ENCODE peak calls at places on chromosome 7, in nine cellular contexts. One of them, this sample, is unnamed.

GRCh38 chr7:151756076-151756731 is 120.7 kb downstream of the PRKAG2 start:
- DNase-seq in suprapubic skin: no peak
- DNase-seq in WTC11: no peak
- DNase-seq in BE2C: no peak
- DNase-seq in dorsolateral prefrontal cortex: no peak
- DNase-seq in A673: no peak
- DNase-seq in fibroblast of mammary gland: peak
- DNase-seq in kidney epithelial cell: peak
- DNase-seq in foreskin fibroblast: peak
- DNase-seq in this sample: no peak

GRCh38 chr7:95324396-95324795 is at the start of gene PON1:
- DNase-seq in BE2C: no peak
- DNase-seq in fibroblast of mammary gland: no peak
- DNase-seq in kidney epithelial cell: no peak
- DNase-seq in suprapubic skin: no peak
- DNase-seq in foreskin fibroblast: no peak
- DNase-seq in WTC11: peak
- DNase-seq in A673: no peak
- DNase-seq in dorsolateral prefrontal cortex: no peak
- DNase-seq in this sample: no peak

GRCh38 chr7:87935373-87935706 is 1.3 kb downstream of the ADAM22 start:
- DNase-seq in WTC11: no peak
- DNase-seq in BE2C: no peak
- DNase-seq in suprapubic skin: no peak
- DNase-seq in kidney epithelial cell: no peak
- DNase-seq in A673: no peak
- DNase-seq in foreskin fibroblast: no peak
- DNase-seq in fibroblast of mammary gland: no peak
- DNase-seq in dorsolateral prefrontal cortex: no peak
- DNase-seq in this sample: no peak

GRCh38 chr7:37089972-37090371 is 358.7 kb downstream of the ELMO1 start:
- DNase-seq in WTC11: no peak
- DNase-seq in kidney epithelial cell: no peak
- DNase-seq in A673: no peak
- DNase-seq in BE2C: no peak
- DNase-seq in fibroblast of mammary gland: peak
- DNase-seq in dorsolateral prefrontal cortex: no peak
- DNase-seq in suprapubic skin: no peak
- DNase-seq in foreskin fibroblast: peak
- DNase-seq in this sample: no peak

GRCh38 chr7:130886438-130887135 is 152.6 kb upstream of the KLF14 start:
- DNase-seq in foreskin fibroblast: no peak
- DNase-seq in A673: no peak
- DNase-seq in WTC11: no peak
- DNase-seq in dorsolateral prefrontal cortex: no peak
- DNase-seq in kidney epithelial cell: no peak
- DNase-seq in fibroblast of mammary gland: no peak
- DNase-seq in suprapubic skin: no peak
- DNase-seq in BE2C: no peak
- DNase-seq in this sample: no peak

GRCh38 chr7:114354306-114354705 is 60.3 kb upstream of the FOXP2 start:
- DNase-seq in A673: no peak
- DNase-seq in suprapubic skin: no peak
- DNase-seq in BE2C: no peak
- DNase-seq in dorsolateral prefrontal cortex: no peak
- DNase-seq in WTC11: no peak
- DNase-seq in fibroblast of mammary gland: no peak
- DNase-seq in kidney epithelial cell: no peak
- DNase-seq in foreskin fibroblast: no peak
- DNase-seq in this sample: no peak

GRCh38 chr7:117250801-117251200 is 72.1 kb downstream of the WNT2 start:
- DNase-seq in A673: no peak
- DNase-seq in suprapubic skin: no peak
- DNase-seq in fibroblast of mammary gland: peak
- DNase-seq in kidney epithelial cell: no peak
- DNase-seq in WTC11: no peak
- DNase-seq in dorsolateral prefrontal cortex: no peak
- DNase-seq in foreskin fibroblast: peak
- DNase-seq in BE2C: no peak
- DNase-seq in this sample: no peak

GRCh38 chr7:114825423-114825951 is 96.4 kb upstream of the MDFIC start:
- DNase-seq in WTC11: peak
- DNase-seq in fibroblast of mammary gland: no peak
- DNase-seq in foreskin fibroblast: no peak
- DNase-seq in kidney epithelial cell: no peak
- DNase-seq in dorsolateral prefrontal cortex: no peak
- DNase-seq in A673: no peak
- DNase-seq in suprapubic skin: no peak
- DNase-seq in BE2C: no peak
- DNase-seq in this sample: no peak

GRCh38 chr7:98994046-98994944 is 116.0 kb downstream of the TRRAP start:
- DNase-seq in foreskin fibroblast: no peak
- DNase-seq in fibroblast of mammary gland: no peak
- DNase-seq in A673: no peak
- DNase-seq in suprapubic skin: peak
- DNase-seq in BE2C: no peak
- DNase-seq in WTC11: no peak
- DNase-seq in kidney epithelial cell: no peak
- DNase-seq in dorsolateral prefrontal cortex: no peak
- DNase-seq in this sample: peak

GRCh38 chr7:19747740-19748339 is 25.6 kb downstream of the TMEM196 start:
- DNase-seq in suprapubic skin: no peak
- DNase-seq in foreskin fibroblast: peak
- DNase-seq in fibroblast of mammary gland: peak
- DNase-seq in WTC11: no peak
- DNase-seq in dorsolateral prefrontal cortex: no peak
- DNase-seq in A673: peak
- DNase-seq in BE2C: no peak
- DNase-seq in kidney epithelial cell: peak
- DNase-seq in this sample: no peak

GRCh38 chr7:121797283-121798037 is 75.5 kb upstream of the PTPRZ1 start:
- DNase-seq in suprapubic skin: no peak
- DNase-seq in kidney epithelial cell: peak
- DNase-seq in A673: peak
- DNase-seq in dorsolateral prefrontal cortex: peak
- DNase-seq in WTC11: no peak
- DNase-seq in foreskin fibroblast: no peak
- DNase-seq in fibroblast of mammary gland: peak
- DNase-seq in BE2C: no peak
- DNase-seq in this sample: no peak

GRCh38 chr7:137981175-137981574 is 20.7 kb downstream of the CREB3L2 start:
- DNase-seq in WTC11: no peak
- DNase-seq in BE2C: no peak
- DNase-seq in fibroblast of mammary gland: no peak
- DNase-seq in A673: no peak
- DNase-seq in kidney epithelial cell: no peak
- DNase-seq in dorsolateral prefrontal cortex: no peak
- DNase-seq in foreskin fibroblast: no peak
- DNase-seq in suprapubic skin: no peak
- DNase-seq in this sample: no peak

GRCh38 chr7:12031186-12031585 is 179.9 kb upstream of the TMEM106B start:
- DNase-seq in WTC11: no peak
- DNase-seq in A673: no peak
- DNase-seq in kidney epithelial cell: no peak
- DNase-seq in dorsolateral prefrontal cortex: no peak
- DNase-seq in BE2C: no peak
- DNase-seq in fibroblast of mammary gland: no peak
- DNase-seq in foreskin fibroblast: no peak
- DNase-seq in suprapubic skin: no peak
- DNase-seq in this sample: no peak

DNA sequence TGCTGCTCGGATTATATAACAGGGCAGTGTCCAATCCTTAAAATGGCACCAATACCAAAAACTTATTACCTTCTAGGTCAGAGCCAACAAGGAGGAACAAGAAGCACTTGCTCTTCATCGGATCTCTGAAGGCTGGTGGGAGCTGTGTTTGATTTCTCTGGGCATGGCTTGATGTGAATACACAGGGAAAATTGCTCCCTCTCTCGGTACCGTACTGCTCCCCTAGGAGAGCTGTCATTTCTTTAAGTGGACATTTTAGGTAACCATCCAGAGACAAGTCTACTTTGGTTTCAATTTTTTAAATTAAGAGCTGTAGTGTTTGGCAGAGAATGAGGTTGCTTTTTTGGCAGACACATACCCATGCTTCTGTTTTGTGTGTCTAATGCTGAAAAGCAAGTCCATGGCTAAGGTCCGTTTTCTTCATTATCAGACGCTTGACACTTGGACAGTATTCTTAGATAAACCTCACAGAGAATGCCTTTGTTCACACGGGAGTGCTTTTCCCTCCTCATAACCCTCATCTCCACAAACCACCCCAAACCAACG is 61.2 kb upstream of the TRIL start:
- DNase-seq in A673: no peak
- DNase-seq in kidney epithelial cell: no peak
- DNase-seq in suprapubic skin: no peak
- DNase-seq in BE2C: no peak
- DNase-seq in dorsolateral prefrontal cortex: peak
- DNase-seq in WTC11: no peak
- DNase-seq in fibroblast of mammary gland: peak
- DNase-seq in foreskin fibroblast: peak
- DNase-seq in this sample: no peak
- TF ChIP-seq CTCF in A673: no peak
- TF ChIP-seq CTCF in kidney epithelial cell: no peak
- TF ChIP-seq CTCF in suprapubic skin: no peak
- TF ChIP-seq CTCF in BE2C: no peak
- TF ChIP-seq CTCF in dorsolateral prefrontal cortex: peak
- TF ChIP-seq CTCF in WTC11: no peak
- TF ChIP-seq CTCF in fibroblast of mammary gland: peak
- TF ChIP-seq CTCF in foreskin fibroblast: peak
- TF ChIP-seq CTCF in this sample: no peak

GRCh38 chr7:79308176-79308575 is 145.3 kb downstream of the MAGI2 start:
- DNase-seq in BE2C: no peak
- DNase-seq in kidney epithelial cell: no peak
- DNase-seq in foreskin fibroblast: no peak
- DNase-seq in fibroblast of mammary gland: peak
- DNase-seq in suprapubic skin: no peak
- DNase-seq in A673: no peak
- DNase-seq in dorsolateral prefrontal cortex: no peak
- DNase-seq in WTC11: no peak
- DNase-seq in this sample: no peak
- TF ChIP-seq CTCF in BE2C: peak
- TF ChIP-seq CTCF in kidney epithelial cell: no peak
- TF ChIP-seq CTCF in foreskin fibroblast: no peak
- TF ChIP-seq CTCF in fibroblast of mammary gland: peak
- TF ChIP-seq CTCF in suprapubic skin: no peak
- TF ChIP-seq CTCF in A673: no peak
- TF ChIP-seq CTCF in dorsolateral prefrontal cortex: no peak
- TF ChIP-seq CTCF in WTC11: no peak
- TF ChIP-seq CTCF in this sample: no peak

DNA sequence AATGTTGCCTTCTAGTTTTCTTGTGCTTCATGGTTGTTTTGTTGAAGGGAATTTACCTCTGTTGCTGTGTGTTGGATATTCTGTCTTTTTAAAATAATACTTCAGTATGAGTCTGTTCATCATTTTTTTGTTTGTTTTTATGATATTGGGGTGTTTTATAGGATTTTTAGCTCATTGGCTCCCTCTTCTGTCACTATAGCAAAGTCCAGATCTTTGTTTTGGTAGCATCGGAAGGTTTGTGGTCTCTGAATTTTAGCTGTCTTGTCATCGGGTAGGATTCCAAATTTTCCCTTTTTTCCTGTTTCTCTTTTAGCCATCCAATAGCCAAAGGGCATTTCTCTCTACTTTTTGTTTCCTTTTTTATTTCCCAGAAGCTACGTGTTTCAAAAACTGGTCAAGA is 91.4 kb downstream of the EXOC4 start:
- DNase-seq in BE2C: no peak
- DNase-seq in suprapubic skin: no peak
- DNase-seq in WTC11: no peak
- DNase-seq in foreskin fibroblast: no peak
- DNase-seq in A673: peak
- DNase-seq in dorsolateral prefrontal cortex: no peak
- DNase-seq in fibroblast of mammary gland: peak
- DNase-seq in kidney epithelial cell: no peak
- DNase-seq in this sample: no peak
- TF ChIP-seq CTCF in BE2C: peak
- TF ChIP-seq CTCF in suprapubic skin: no peak
- TF ChIP-seq CTCF in WTC11: no peak
- TF ChIP-seq CTCF in foreskin fibroblast: peak
- TF ChIP-seq CTCF in A673: peak
- TF ChIP-seq CTCF in dorsolateral prefrontal cortex: peak
- TF ChIP-seq CTCF in fibroblast of mammary gland: peak
- TF ChIP-seq CTCF in kidney epithelial cell: peak
- TF ChIP-seq CTCF in this sample: peak

GRCh38 chr7:1887251-1887650 is 217.2 kb downstream of the ELFN1 start:
- DNase-seq in BE2C: no peak
- DNase-seq in kidney epithelial cell: no peak
- DNase-seq in fibroblast of mammary gland: no peak
- DNase-seq in suprapubic skin: no peak
- DNase-seq in dorsolateral prefrontal cortex: no peak
- DNase-seq in A673: no peak
- DNase-seq in WTC11: no peak
- DNase-seq in foreskin fibroblast: no peak
- DNase-seq in this sample: no peak

GRCh38 chr7:1885465-1886226 is 215.6 kb downstream of the ELFN1 start:
- DNase-seq in foreskin fibroblast: no peak
- DNase-seq in BE2C: peak
- DNase-seq in dorsolateral prefrontal cortex: no peak
- DNase-seq in fibroblast of mammary gland: no peak
- DNase-seq in WTC11: no peak
- DNase-seq in A673: no peak
- DNase-seq in suprapubic skin: no peak
- DNase-seq in kidney epithelial cell: no peak
- DNase-seq in this sample: no peak

GRCh38 chr7:1888425-1888824 is 218.3 kb downstream of the ELFN1 start:
- DNase-seq in dorsolateral prefrontal cortex: no peak
- DNase-seq in suprapubic skin: no peak
- DNase-seq in A673: no peak
- DNase-seq in kidney epithelial cell: no peak
- DNase-seq in fibroblast of mammary gland: no peak
- DNase-seq in BE2C: peak
- DNase-seq in foreskin fibroblast: no peak
- DNase-seq in WTC11: no peak
- DNase-seq in this sample: no peak

GRCh38 chr7:1884583-1885350 is 214.7 kb downstream of the ELFN1 start:
- DNase-seq in dorsolateral prefrontal cortex: no peak
- DNase-seq in WTC11: no peak
- DNase-seq in BE2C: peak
- DNase-seq in kidney epithelial cell: no peak
- DNase-seq in foreskin fibroblast: no peak
- DNase-seq in fibroblast of mammary gland: peak
- DNase-seq in A673: no peak
- DNase-seq in suprapubic skin: no peak
- DNase-seq in this sample: no peak

DNA sequence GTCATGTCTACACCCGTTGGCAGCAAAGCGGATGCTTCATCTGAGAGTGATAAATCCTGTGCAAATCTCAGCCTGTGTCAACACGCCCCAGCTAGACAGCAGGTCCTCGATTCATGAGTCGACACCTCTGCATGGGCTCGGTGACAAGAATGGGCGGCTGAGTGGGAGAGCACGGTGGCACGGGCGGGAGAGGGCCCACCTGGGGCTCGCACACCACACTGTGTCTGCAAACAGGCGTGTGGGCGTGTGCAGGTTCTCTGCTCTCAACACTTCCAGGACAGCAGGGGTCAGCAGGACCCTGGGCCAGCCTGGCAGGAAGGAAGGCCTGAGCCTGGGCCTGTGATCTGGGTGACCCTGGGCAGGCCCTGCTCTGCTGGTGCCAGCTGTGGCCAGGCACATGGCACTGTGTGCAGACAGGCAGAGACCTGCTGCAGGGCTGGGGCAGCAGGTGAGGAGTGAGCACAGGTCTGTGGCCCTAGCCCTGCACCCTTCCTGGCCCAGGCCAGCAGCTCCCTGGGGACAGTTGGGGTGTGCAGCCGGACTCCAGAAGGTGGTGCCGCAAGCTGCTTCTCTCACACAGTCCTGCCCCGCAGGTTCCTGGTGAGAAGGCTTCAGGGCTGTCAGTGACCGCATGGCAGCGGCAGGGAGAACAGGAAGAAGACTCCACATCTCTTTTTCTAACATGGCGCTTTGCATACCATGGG is 216.4 kb downstream of the ELFN1 start:
- DNase-seq in suprapubic skin: no peak
- DNase-seq in fibroblast of mammary gland: no peak
- DNase-seq in dorsolateral prefrontal cortex: no peak
- DNase-seq in foreskin fibroblast: no peak
- DNase-seq in A673: no peak
- DNase-seq in BE2C: no peak
- DNase-seq in WTC11: no peak
- DNase-seq in kidney epithelial cell: no peak
- DNase-seq in this sample: no peak
- TF ChIP-seq CTCF in suprapubic skin: no peak
- TF ChIP-seq CTCF in fibroblast of mammary gland: no peak
- TF ChIP-seq CTCF in dorsolateral prefrontal cortex: no peak
- TF ChIP-seq CTCF in foreskin fibroblast: no peak
- TF ChIP-seq CTCF in A673: no peak
- TF ChIP-seq CTCF in BE2C: no peak
- TF ChIP-seq CTCF in WTC11: no peak
- TF ChIP-seq CTCF in kidney epithelial cell: no peak
- TF ChIP-seq CTCF in this sample: no peak

This sample was measured in osteocyte.